ENCODE peak calls at places on chromosome 19, in seven cellular contexts. One of them, this sample, is unnamed.

GRCh38 chr19:53849237-53849676 is 18.4 kb upstream of the MYADM start:
- DNase-seq in epithelial cell of esophagus: no peak
- DNase-seq in AG04449: no peak
- DNase-seq in suprapubic skin: no peak
- DNase-seq in Jurkat, Clone E6-1: no peak
- DNase-seq in aorta: no peak
- DNase-seq in psoas muscle: no peak
- DNase-seq in this sample: peak

GRCh38 chr19:56141416-56141992 is 417 bp downstream of the ZNF444 start:
- DNase-seq in Jurkat, Clone E6-1: peak
- DNase-seq in psoas muscle: no peak
- DNase-seq in aorta: no peak
- DNase-seq in AG04449: no peak
- DNase-seq in suprapubic skin: no peak
- DNase-seq in epithelial cell of esophagus: no peak
- DNase-seq in this sample: no peak

GRCh38 chr19:10353793-10354391 is 14.5 kb upstream of the ICAM3 start:
- DNase-seq in suprapubic skin: no peak
- DNase-seq in aorta: peak
- DNase-seq in epithelial cell of esophagus: peak
- DNase-seq in AG04449: no peak
- DNase-seq in psoas muscle: peak
- DNase-seq in Jurkat, Clone E6-1: peak
- DNase-seq in this sample: no peak

GRCh38 chr19:51259348-51260245 is 8.7 kb downstream of the SIGLECL1 start:
- DNase-seq in AG04449: no peak
- DNase-seq in Jurkat, Clone E6-1: peak
- DNase-seq in epithelial cell of esophagus: peak
- DNase-seq in psoas muscle: no peak
- DNase-seq in suprapubic skin: no peak
- DNase-seq in aorta: no peak
- DNase-seq in this sample: no peak

GRCh38 chr19:58382997-58383603 is 2.3 kb upstream of the ZNF837 start:
- DNase-seq in AG04449: no peak
- DNase-seq in aorta: no peak
- DNase-seq in Jurkat, Clone E6-1: no peak
- DNase-seq in suprapubic skin: no peak
- DNase-seq in epithelial cell of esophagus: no peak
- DNase-seq in psoas muscle: no peak
- DNase-seq in this sample: no peak

GRCh38 chr19:32223595-32224370 is 121.6 kb upstream of the ZNF507 start:
- DNase-seq in Jurkat, Clone E6-1: peak
- DNase-seq in epithelial cell of esophagus: no peak
- DNase-seq in suprapubic skin: no peak
- DNase-seq in AG04449: no peak
- DNase-seq in psoas muscle: no peak
- DNase-seq in aorta: no peak
- DNase-seq in this sample: no peak

GRCh38 chr19:55165952-55166529 is 372 bp downstream of the DNAAF3 start:
- DNase-seq in suprapubic skin: no peak
- DNase-seq in psoas muscle: peak
- DNase-seq in AG04449: no peak
- DNase-seq in Jurkat, Clone E6-1: no peak
- DNase-seq in epithelial cell of esophagus: peak
- DNase-seq in aorta: no peak
- DNase-seq in this sample: no peak

GRCh38 chr19:21699197-21699596 is 68.2 kb downstream of the ZNF100 start:
- DNase-seq in aorta: no peak
- DNase-seq in epithelial cell of esophagus: no peak
- DNase-seq in psoas muscle: no peak
- DNase-seq in Jurkat, Clone E6-1: no peak
- DNase-seq in AG04449: no peak
- DNase-seq in suprapubic skin: no peak
- DNase-seq in this sample: no peak

GRCh38 chr19:47107953-47108746 is 5.4 kb downstream of the ZC3H4 start:
- DNase-seq in epithelial cell of esophagus: peak
- DNase-seq in Jurkat, Clone E6-1: no peak
- DNase-seq in suprapubic skin: no peak
- DNase-seq in psoas muscle: no peak
- DNase-seq in aorta: no peak
- DNase-seq in AG04449: no peak
- DNase-seq in this sample: no peak

GRCh38 chr19:10797541-10798256 is 38.3 kb downstream of the TMED1 start:
- DNase-seq in Jurkat, Clone E6-1: no peak
- DNase-seq in AG04449: no peak
- DNase-seq in suprapubic skin: no peak
- DNase-seq in psoas muscle: no peak
- DNase-seq in aorta: no peak
- DNase-seq in epithelial cell of esophagus: no peak
- DNase-seq in this sample: no peak

GRCh38 chr19:29277107-29277506 is 64.2 kb upstream of the UQCRFS1 start:
- DNase-seq in Jurkat, Clone E6-1: peak
- DNase-seq in suprapubic skin: no peak
- DNase-seq in aorta: no peak
- DNase-seq in AG04449: no peak
- DNase-seq in psoas muscle: no peak
- DNase-seq in epithelial cell of esophagus: no peak
- DNase-seq in this sample: no peak

GRCh38 chr19:30084390-30084819 is 142.4 kb downstream of the URI1 start:
- DNase-seq in aorta: peak
- DNase-seq in Jurkat, Clone E6-1: no peak
- DNase-seq in psoas muscle: no peak
- DNase-seq in AG04449: no peak
- DNase-seq in epithelial cell of esophagus: no peak
- DNase-seq in suprapubic skin: no peak
- DNase-seq in this sample: no peak

GRCh38 chr19:38389101-38389925 is 816 bp downstream of the SPRED3 start:
- DNase-seq in suprapubic skin: no peak
- DNase-seq in aorta: peak
- DNase-seq in AG04449: no peak
- DNase-seq in epithelial cell of esophagus: peak
- DNase-seq in Jurkat, Clone E6-1: no peak
- DNase-seq in psoas muscle: no peak
- DNase-seq in this sample: peak

GRCh38 chr19:46812898-46813569 is 24.6 kb upstream of the SLC1A5 start:
- DNase-seq in AG04449: no peak
- DNase-seq in Jurkat, Clone E6-1: no peak
- DNase-seq in aorta: peak
- DNase-seq in epithelial cell of esophagus: no peak
- DNase-seq in suprapubic skin: no peak
- DNase-seq in psoas muscle: no peak
- DNase-seq in this sample: no peak

GRCh38 chr19:53518716-53519115 is 19.2 kb upstream of the ZNF331 start:
- DNase-seq in aorta: no peak
- DNase-seq in epithelial cell of esophagus: no peak
- DNase-seq in suprapubic skin: no peak
- DNase-seq in AG04449: no peak
- DNase-seq in Jurkat, Clone E6-1: no peak
- DNase-seq in psoas muscle: no peak
- DNase-seq in this sample: no peak

GRCh38 chr19:44618640-44619357 is 5.4 kb downstream of the IGSF23 start:
- DNase-seq in Jurkat, Clone E6-1: no peak
- DNase-seq in aorta: no peak
- DNase-seq in epithelial cell of esophagus: no peak
- DNase-seq in AG04449: no peak
- DNase-seq in psoas muscle: no peak
- DNase-seq in suprapubic skin: no peak
- DNase-seq in this sample: no peak

GRCh38 chr19:32373614-32374295 is 28.3 kb downstream of the ZNF507 start:
- DNase-seq in psoas muscle: no peak
- DNase-seq in Jurkat, Clone E6-1: no peak
- DNase-seq in epithelial cell of esophagus: peak
- DNase-seq in suprapubic skin: no peak
- DNase-seq in AG04449: peak
- DNase-seq in aorta: no peak
- DNase-seq in this sample: peak

GRCh38 chr19:50551713-50552187 is 16.5 kb downstream of the LRRC4B start:
- DNase-seq in epithelial cell of esophagus: no peak
- DNase-seq in Jurkat, Clone E6-1: no peak
- DNase-seq in aorta: no peak
- DNase-seq in AG04449: no peak
- DNase-seq in psoas muscle: no peak
- DNase-seq in suprapubic skin: no peak
- DNase-seq in this sample: no peak

DNA sequence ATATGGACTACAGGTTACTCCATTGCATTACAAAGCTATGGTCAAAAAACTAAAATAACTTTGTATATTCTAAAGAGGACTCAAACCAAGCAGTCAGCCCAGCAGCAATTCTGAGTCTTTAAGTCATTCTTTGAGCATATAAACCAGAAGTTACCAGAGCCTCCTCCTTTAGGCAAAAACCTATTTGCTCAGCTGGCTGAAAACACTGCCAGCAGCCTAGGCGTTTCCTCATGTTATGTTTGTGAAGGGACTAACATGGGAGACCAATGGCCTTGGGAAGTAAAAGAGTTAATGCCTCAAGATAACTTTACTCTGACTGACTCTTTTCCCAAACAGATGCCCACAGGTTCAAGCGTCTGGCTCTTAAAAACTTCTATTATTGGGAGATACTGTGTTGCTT is 45.3 kb downstream of the ZNF626 start:
- DNase-seq in Jurkat, Clone E6-1: no peak
- DNase-seq in suprapubic skin: no peak
- DNase-seq in epithelial cell of esophagus: no peak
- DNase-seq in AG04449: no peak
- DNase-seq in aorta: no peak
- DNase-seq in psoas muscle: no peak
- DNase-seq in this sample: no peak
- H3K4me3 ChIP-seq in Jurkat, Clone E6-1: no peak
- H3K4me3 ChIP-seq in suprapubic skin: no peak
- H3K4me3 ChIP-seq in epithelial cell of esophagus: no peak
- H3K4me3 ChIP-seq in AG04449: no peak
- H3K4me3 ChIP-seq in aorta: no peak
- H3K4me3 ChIP-seq in psoas muscle: no peak
- H3K4me3 ChIP-seq in this sample: no peak

DNA sequence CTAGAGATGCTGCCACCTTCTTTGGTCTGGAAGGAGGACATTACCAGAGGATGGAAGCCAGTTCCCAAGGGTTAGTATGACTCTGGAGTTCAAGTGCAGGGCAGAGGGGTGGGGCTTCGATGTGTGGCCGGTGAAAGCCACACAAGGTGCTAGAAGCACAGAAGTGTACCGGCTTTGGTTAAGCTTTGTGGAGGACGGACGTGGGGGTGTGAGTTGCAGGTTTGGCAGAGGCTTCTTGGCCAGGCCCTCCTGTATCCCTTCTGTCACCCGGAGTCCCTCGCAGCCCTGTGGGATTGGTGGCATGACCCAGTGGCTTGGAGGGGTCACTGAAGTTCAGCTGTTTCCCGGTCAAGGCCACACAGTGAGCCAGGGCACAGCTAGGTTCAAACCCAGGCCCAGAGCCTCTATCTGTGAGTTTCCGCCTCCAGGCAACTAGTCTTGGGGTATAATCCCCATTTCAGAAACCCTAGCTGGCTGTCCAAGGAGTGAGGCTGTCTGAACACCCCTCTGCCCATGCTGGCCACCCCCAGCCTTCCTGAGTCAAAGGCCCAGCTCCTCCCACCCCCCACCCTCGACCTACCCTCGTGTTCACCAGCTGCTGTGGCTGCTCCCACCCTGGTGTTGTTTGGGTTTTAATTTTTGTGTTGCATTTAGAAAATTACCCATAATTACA is 4.6 kb upstream of the SSBP4 start:
- DNase-seq in psoas muscle: no peak
- DNase-seq in aorta: peak
- DNase-seq in epithelial cell of esophagus: no peak
- DNase-seq in AG04449: no peak
- DNase-seq in suprapubic skin: no peak
- DNase-seq in Jurkat, Clone E6-1: no peak
- DNase-seq in this sample: no peak
- H3K4me3 ChIP-seq in psoas muscle: peak
- H3K4me3 ChIP-seq in aorta: no peak
- H3K4me3 ChIP-seq in epithelial cell of esophagus: no peak
- H3K4me3 ChIP-seq in AG04449: peak
- H3K4me3 ChIP-seq in suprapubic skin: peak
- H3K4me3 ChIP-seq in Jurkat, Clone E6-1: no peak
- H3K4me3 ChIP-seq in this sample: peak

GRCh38 chr19:41872775-41873647 is 4.1 kb upstream of the CD79A start:
- DNase-seq in Jurkat, Clone E6-1: no peak
- DNase-seq in epithelial cell of esophagus: peak
- DNase-seq in AG04449: no peak
- DNase-seq in aorta: peak
- DNase-seq in psoas muscle: peak
- DNase-seq in suprapubic skin: no peak
- DNase-seq in this sample: no peak
- H3K4me3 ChIP-seq in Jurkat, Clone E6-1: no peak
- H3K4me3 ChIP-seq in epithelial cell of esophagus: no peak
- H3K4me3 ChIP-seq in AG04449: no peak
- H3K4me3 ChIP-seq in aorta: no peak
- H3K4me3 ChIP-seq in psoas muscle: no peak
- H3K4me3 ChIP-seq in suprapubic skin: no peak
- H3K4me3 ChIP-seq in this sample: no peak

GRCh38 chr19:49361438-49362047 is 673 bp downstream of the TEAD2 start:
- DNase-seq in aorta: peak
- DNase-seq in AG04449: peak
- DNase-seq in Jurkat, Clone E6-1: no peak
- DNase-seq in suprapubic skin: peak
- DNase-seq in psoas muscle: peak
- DNase-seq in epithelial cell of esophagus: peak
- DNase-seq in this sample: no peak

GRCh38 chr19:49362048-49362925 is at the start of gene TEAD2:
- DNase-seq in psoas muscle: peak
- DNase-seq in epithelial cell of esophagus: peak
- DNase-seq in aorta: peak
- DNase-seq in suprapubic skin: peak
- DNase-seq in Jurkat, Clone E6-1: no peak
- DNase-seq in AG04449: no peak
- DNase-seq in this sample: no peak

GRCh38 chr19:49363265-49364082 is at the start of gene DKKL1:
- DNase-seq in psoas muscle: peak
- DNase-seq in Jurkat, Clone E6-1: peak
- DNase-seq in AG04449: peak
- DNase-seq in epithelial cell of esophagus: peak
- DNase-seq in suprapubic skin: peak
- DNase-seq in aorta: peak
- DNase-seq in this sample: peak

GRCh38 chr19:49364083-49364687 is 508 bp downstream of the DKKL1 start:
- DNase-seq in AG04449: no peak
- DNase-seq in epithelial cell of esophagus: no peak
- DNase-seq in Jurkat, Clone E6-1: no peak
- DNase-seq in aorta: no peak
- DNase-seq in psoas muscle: no peak
- DNase-seq in suprapubic skin: no peak
- DNase-seq in this sample: no peak

DNA sequence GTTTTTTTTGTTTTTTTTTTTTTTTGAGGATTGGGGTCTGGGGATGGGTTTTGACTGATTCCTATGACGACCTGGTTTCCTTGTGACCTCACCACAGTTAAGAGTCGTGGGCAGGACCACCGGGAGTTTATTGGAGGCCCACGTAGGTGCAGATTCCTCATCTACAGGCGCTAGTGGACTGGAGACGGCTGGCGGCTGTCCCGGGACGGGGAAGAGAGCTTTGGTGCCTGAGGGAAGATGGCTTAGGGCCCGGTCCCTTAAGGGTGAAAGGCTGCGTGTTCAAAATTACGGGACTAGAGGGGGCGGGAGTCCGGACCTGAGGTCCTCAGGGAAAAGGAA is 679 bp upstream of the TEAD2 start:
- DNase-seq in psoas muscle: peak
- DNase-seq in Jurkat, Clone E6-1: no peak
- DNase-seq in epithelial cell of esophagus: no peak
- DNase-seq in AG04449: no peak
- DNase-seq in aorta: peak
- DNase-seq in suprapubic skin: no peak
- DNase-seq in this sample: no peak
- H3K4me3 ChIP-seq in psoas muscle: peak
- H3K4me3 ChIP-seq in Jurkat, Clone E6-1: no peak
- H3K4me3 ChIP-seq in epithelial cell of esophagus: peak
- H3K4me3 ChIP-seq in AG04449: peak
- H3K4me3 ChIP-seq in aorta: no peak
- H3K4me3 ChIP-seq in suprapubic skin: peak
- H3K4me3 ChIP-seq in this sample: peak

This sample was measured in skeletal muscle cell.